ENCODE peak calls at places on chromosome 16, in eight cellular contexts. M, S, Q, V, Z, X, E and C are unnamed samples.

GRCh38 chr16:14354561-14355351 is 275.3 kb downstream of the PARN start:
- DNase-seq in M (peak), S (peak), E (no peak), Q (no peak), Z (no peak), V (no peak), X (no peak), C (no peak)

GRCh38 chr16:88700636-88701482 is 5.3 kb downstream of the RNF166 start:
- DNase-seq in Q (peak), E (no peak), X (no peak), V (peak), M (peak), S (peak), Z (peak), C (peak)

GRCh38 chr16:65867276-65867990 is 499.1 kb upstream of the CDH5 start:
- DNase-seq in E (no peak), Z (no peak), V (no peak), X (no peak), S (no peak), Q (no peak), M (no peak), C (no peak)

GRCh38 chr16:52389045-52389444 is 157.9 kb downstream of the TOX3 start:
- DNase-seq in V (no peak), E (no peak), M (no peak), S (no peak), Q (no peak), X (no peak), Z (no peak), C (no peak)

GRCh38 chr16:11684231-11685025 is 16.2 kb downstream of the SNN start:
- DNase-seq in E (no peak), Q (no peak), Z (no peak), M (no peak), V (no peak), S (no peak), X (no peak), C (no peak)

GRCh38 chr16:13961099-13961811 is 41.3 kb downstream of the ERCC4 start:
- DNase-seq in S (no peak), Z (no peak), Q (no peak), V (peak), X (no peak), E (no peak), M (peak), C (no peak)

GRCh38 chr16:66927012-66927436 is 1.7 kb upstream of the RRAD start:
- DNase-seq in V (no peak), X (peak), M (peak), E (no peak), Q (peak), Z (no peak), S (no peak), C (peak)

GRCh38 chr16:50611332-50611934 is 63.2 kb downstream of the NKD1 start:
- DNase-seq in Z (no peak), V (no peak), E (no peak), Q (no peak), M (peak), S (no peak), X (no peak), C (peak)

GRCh38 chr16:8753411-8754054 is 43.9 kb downstream of the TMEM186 start:
- DNase-seq in V (no peak), Q (no peak), X (no peak), S (no peak), Z (no peak), M (no peak), E (no peak), C (no peak)

GRCh38 chr16:19108409-19109287 is 5.1 kb upstream of the ITPRIPL2 start:
- DNase-seq in Z (no peak), X (no peak), V (no peak), M (no peak), S (no peak), E (no peak), Q (no peak), C (no peak)

GRCh38 chr16:51154271-51155171 is 3.5 kb upstream of the SALL1 start:
- DNase-seq in S (no peak), Z (no peak), X (no peak), E (no peak), V (no peak), M (no peak), Q (no peak), C (no peak)

GRCh38 chr16:71930993-71931392 is 35.7 kb downstream of the IST1 start:
- DNase-seq in E (no peak), S (no peak), Z (no peak), X (no peak), V (no peak), M (no peak), Q (no peak), C (no peak)

GRCh38 chr16:86355951-86356350 is 154.4 kb upstream of the FOXF1 start:
- DNase-seq in M (no peak), Q (no peak), X (no peak), S (no peak), E (peak), V (no peak), Z (no peak), C (no peak)

GRCh38 chr16:80692270-80692669 is 112.1 kb downstream of the CDYL2 start:
- DNase-seq in Z (no peak), E (no peak), Q (no peak), M (no peak), X (no peak), V (no peak), S (no peak), C (no peak)

GRCh38 chr16:24253192-24253591 is 2.9 kb upstream of the CACNG3 start:
- DNase-seq in M (peak), Q (no peak), E (peak), S (peak), X (peak), V (peak), Z (no peak), C (peak)

GRCh38 chr16:54062361-54063346 is 223.9 kb downstream of the IRX3 start:
- DNase-seq in S (no peak), E (no peak), Q (no peak), M (no peak), Z (no peak), V (no peak), X (no peak), C (no peak)

GRCh38 chr16:10376229-10376628 is 9.6 kb upstream of the ATF7IP2 start:
- DNase-seq in Q (no peak), Z (no peak), M (no peak), S (no peak), V (no peak), E (no peak), X (no peak), C (no peak)

GRCh38 chr16:55421225-55421624 is 57.8 kb upstream of the MMP2 start:
- DNase-seq in Z (no peak), E (no peak), X (no peak), V (no peak), S (no peak), M (no peak), Q (no peak), C (no peak)

GRCh38 chr16:83393196-83393981 is 414.4 kb upstream of the HSBP1 start:
- DNase-seq in X (no peak), E (no peak), Z (no peak), M (peak), V (peak), S (no peak), Q (no peak), C (no peak)

GRCh38 chr16:75070055-75070841 is 46.3 kb downstream of the LDHD start:
- DNase-seq in Q (peak), M (no peak), X (no peak), V (peak), S (peak), Z (no peak), E (no peak), C (no peak)

GRCh38 chr16:89289428-89290395 is 72.2 kb downstream of the ZNF778 start:
- DNase-seq in Q (peak), V (peak), E (peak), X (peak), M (peak), S (peak), Z (no peak), C (peak)

GRCh38 chr16:27463741-27464662 is 62.0 kb downstream of the IL21R start:
- DNase-seq in S (peak), Z (no peak), E (no peak), X (no peak), V (no peak), M (no peak), Q (no peak), C (no peak)

GRCh38 chr16:82562183-82562677 is 64.5 kb upstream of the CDH13 start:
- DNase-seq in X (no peak), Z (no peak), V (no peak), M (no peak), S (no peak), Q (no peak), E (no peak), C (no peak)

GRCh38 chr16:19883296-19883951 is 1.2 kb downstream of the GPRC5B start:
- DNase-seq in X (no peak), S (peak), V (peak), Z (peak), E (no peak), Q (peak), M (peak), C (no peak)

GRCh38 chr16:87713469-87714229 is 52.1 kb downstream of the KLHDC4 start:
- DNase-seq in X (no peak), V (no peak), Q (no peak), E (no peak), Z (no peak), M (no peak), S (no peak), C (no peak)

GRCh38 chr16:49620158-49620867 is 235.6 kb downstream of the ZNF423 start:
- DNase-seq in S (peak), M (peak), X (peak), Z (peak), E (peak), Q (peak), V (peak), C (peak)

GRCh38 chr16:76573281-76573680 is 296.1 kb downstream of the CNTNAP4 start:
- DNase-seq in M (no peak), Z (no peak), X (no peak), V (no peak), E (no peak), Q (no peak), S (no peak), C (no peak)

GRCh38 chr16:85735225-85735722 is 15.6 kb downstream of the C16orf74 start:
- DNase-seq in Z (no peak), X (no peak), Q (no peak), E (no peak), M (no peak), V (no peak), S (no peak), C (no peak)

GRCh38 chr16:17368951-17369350 is 101.8 kb downstream of the XYLT1 start:
- DNase-seq in Z (no peak), E (no peak), S (no peak), V (no peak), Q (no peak), X (no peak), M (no peak), C (no peak)

GRCh38 chr16:87560428-87561199 is 41.7 kb upstream of the JPH3 start:
- DNase-seq in Z (peak), S (peak), X (peak), E (peak), V (peak), Q (peak), M (no peak), C (peak)

GRCh38 chr16:68668266-68668665 is 23.2 kb downstream of the CDH3 start:
- DNase-seq in Q (no peak), S (no peak), E (no peak), X (no peak), V (no peak), Z (no peak), M (peak), C (no peak)

DNA sequence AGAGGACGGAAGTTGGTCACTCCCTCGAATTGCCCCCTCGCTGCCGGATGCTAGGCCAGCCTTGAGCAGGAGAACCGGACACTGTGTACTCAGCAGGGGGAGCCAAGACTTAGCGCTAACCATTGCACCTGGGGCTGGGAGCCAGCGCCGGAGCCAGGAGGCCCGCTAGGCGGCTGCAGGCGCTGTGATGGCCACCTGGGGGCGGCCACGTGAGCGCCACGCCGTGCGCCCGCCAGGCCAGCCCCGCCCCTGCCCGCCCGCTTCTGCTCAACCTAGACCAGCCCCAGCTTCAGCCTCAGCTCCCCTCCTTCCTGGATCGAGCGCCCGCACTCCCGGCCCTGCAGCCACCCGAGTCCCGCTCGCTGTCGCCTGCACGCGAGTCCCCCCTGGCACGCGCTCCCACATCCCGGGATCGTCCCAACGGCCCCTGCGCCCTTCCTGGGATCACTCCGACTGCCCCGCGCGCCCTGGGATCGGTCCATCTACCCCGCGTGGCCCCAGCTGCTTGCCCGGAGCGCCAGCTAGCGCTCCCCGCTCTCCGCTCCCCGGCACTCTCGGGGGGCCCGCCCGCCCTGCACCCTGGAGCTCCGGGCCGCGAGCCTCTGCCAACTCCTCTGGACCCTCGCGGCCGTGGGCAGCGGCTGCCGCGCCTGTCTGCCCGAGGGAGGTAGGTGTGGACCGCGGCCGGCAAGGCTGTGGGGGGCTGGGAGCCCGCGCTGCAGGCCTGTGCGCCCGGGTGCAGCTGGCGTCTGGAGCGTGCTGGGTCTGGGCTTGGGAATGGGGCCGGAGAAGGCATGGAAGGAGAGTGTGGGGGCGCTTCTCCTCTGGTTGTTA is at the start of gene EEF2K:
- DNase-seq in E (peak), Z (peak), V (peak), S (peak), Q (peak), X (peak), M (peak), C (peak)
- TF ChIP-seq POLR2A in E (no peak), Z (no peak), V (no peak), S (no peak), Q (peak), X (peak), M (no peak), C (peak)

DNA sequence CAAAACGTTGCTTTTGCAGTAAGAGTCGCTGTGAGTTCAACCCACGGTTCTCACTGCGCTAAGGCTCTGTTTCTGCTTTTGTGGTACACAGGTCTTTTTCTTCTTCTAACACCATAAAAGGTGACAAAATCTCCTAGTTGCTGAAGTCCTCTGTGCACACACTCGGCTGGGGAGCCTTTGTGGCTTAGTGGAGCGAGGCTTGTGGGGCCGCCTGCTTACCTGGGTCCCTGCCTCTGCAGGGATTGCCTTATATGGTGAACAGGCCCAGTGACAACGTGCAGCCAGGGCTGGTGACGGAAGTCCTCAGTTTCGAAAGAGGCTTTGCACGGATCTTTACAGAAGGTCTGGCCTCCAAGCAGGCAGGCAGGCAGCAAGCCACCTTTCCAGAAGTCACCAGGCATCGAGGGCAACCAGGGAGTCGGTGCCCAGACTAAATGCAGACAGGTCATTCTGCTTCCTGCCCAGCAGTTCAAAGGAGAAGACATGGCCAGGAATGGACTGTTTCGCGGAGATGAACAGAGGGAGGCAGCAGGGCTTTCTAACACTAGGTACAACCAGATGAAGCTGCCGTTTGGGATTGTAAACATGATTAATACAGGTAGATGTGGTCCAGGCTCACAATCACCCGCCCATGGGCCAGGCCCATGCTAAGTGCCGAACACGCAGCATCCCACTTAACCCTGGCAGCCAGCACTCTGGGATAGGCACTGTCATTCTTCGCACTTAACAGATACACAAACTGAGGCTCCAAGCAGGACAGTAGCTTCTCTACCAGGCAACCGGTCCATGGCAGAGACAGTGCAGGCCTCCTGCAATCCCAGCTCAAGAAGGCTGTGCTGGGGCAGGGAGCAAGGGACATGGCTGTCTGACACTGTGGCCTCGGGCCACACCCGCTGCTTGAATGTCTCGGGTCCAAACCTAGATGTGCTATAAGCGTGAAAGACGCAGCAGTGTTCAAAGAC is 10.7 kb upstream of the MEAK7 start:
- DNase-seq in X (no peak), M (no peak), E (no peak), Z (no peak), S (no peak), Q (peak), V (no peak), C (no peak)
- TF ChIP-seq POLR2A in X (no peak), M (no peak), E (no peak), Z (no peak), S (no peak), Q (no peak), V (no peak), C (no peak)

GRCh38 chr16:30902070-30902972 is 5.9 kb downstream of the CTF1 start:
- DNase-seq in X (peak), Z (no peak), M (peak), E (no peak), V (peak), S (peak), Q (peak), C (peak)
- TF ChIP-seq POLR2A in X (peak), Z (no peak), M (no peak), E (no peak), V (peak), S (no peak), Q (no peak), C (peak)

GRCh38 chr16:2911580-2912329 is at the start of gene FLYWCH1:
- DNase-seq in M (peak), E (peak), V (peak), Q (peak), S (peak), X (peak), Z (peak), C (peak)
- TF ChIP-seq POLR2A in M (no peak), E (no peak), V (peak), Q (peak), S (no peak), X (peak), Z (no peak), C (peak)